ENCODE peak calls at places on chromosomes 5 and 9, in four cellular contexts. U is cardiac fibroblast, B is fibroblast of mammary gland, N is Panc1. G is an unnamed sample.

GRCh38 chr9:112867275-112867991 is 23.2 kb downstream of the SLC46A2 start:
- DNase-seq in U (peak; percentile 86), B (peak; percentile 90), N (no peak), G (peak; percentile 95)

GRCh38 chr9:16247188-16247875 is 623.1 kb downstream of the BNC2 start:
- DNase-seq in U (peak; percentile 58), B (peak; percentile 89), N (no peak), G (peak; percentile 46)

GRCh38 chr9:134029248-134030226 is 4.3 kb downstream of the BRD3OS start:
- DNase-seq in U (no peak), B (no peak), N (no peak), G (no peak)

GRCh38 chr9:116032683-116033440 is 120.7 kb upstream of the PAPPA start:
- DNase-seq in U (no peak), B (no peak), N (no peak), G (no peak)

GRCh38 chr9:70054546-70054945 is 10.9 kb downstream of the MAMDC2 start:
- DNase-seq in U (no peak), B (no peak), N (no peak), G (no peak)

GRCh38 chr5:57216714-57217113 is 42.9 kb downstream of the GPBP1 start:
- DNase-seq in U (peak; percentile 65), B (peak; percentile 62), N (no peak), G (peak; percentile 79)

GRCh38 chr9:118058227-118058626 is 354.0 kb downstream of the TLR4 start:
- DNase-seq in U (no peak), B (no peak), N (no peak), G (no peak)

GRCh38 chr9:115941561-115942315 is 211.9 kb upstream of the PAPPA start:
- DNase-seq in U (peak; percentile 38), B (peak; percentile 74), N (no peak), G (peak; percentile 55)

GRCh38 chr5:142330444-142330843 is 5.6 kb upstream of the SPRY4 start:
- DNase-seq in U (no peak), B (no peak), N (no peak), G (no peak)

GRCh38 chr9:127583605-127584053 is 28.4 kb upstream of the STXBP1 start:
- DNase-seq in U (peak; percentile 90), B (peak; percentile 69), N (no peak), G (peak; percentile 92)

GRCh38 chr5:72554897-72555296 is 47.7 kb upstream of the ZNF366 start:
- DNase-seq in U (no peak), B (no peak), N (no peak), G (no peak)

GRCh38 chr9:94783121-94783664 is 56.7 kb downstream of the AOPEP start:
- DNase-seq in U (peak; percentile 94), B (peak; percentile 85), N (peak; percentile 64), G (peak; percentile 91)

GRCh38 chr9:135219676-135220600 is 132.5 kb downstream of the OLFM1 start:
- DNase-seq in U (no peak), B (no peak), N (no peak), G (no peak)

GRCh38 chr9:134593756-134594375 is 47.7 kb upstream of the COL5A1 start:
- DNase-seq in U (no peak), B (no peak), N (no peak), G (no peak)

GRCh38 chr5:150451594-150451993 is 2.1 kb upstream of the RPS14 start:
- DNase-seq in U (no peak), B (no peak), N (no peak), G (no peak)

GRCh38 chr5:73986729-73987128 is 360.7 kb downstream of the ARHGEF28 start:
- DNase-seq in U (no peak), B (no peak), N (no peak), G (no peak)
- H3K4me3 ChIP-seq in U (no peak overlapping the region), B (no peak overlapping the region), N (no peak overlapping the region), G (no peak overlapping the region)

GRCh38 chr9:106025449-106025848 is 331.1 kb downstream of the TMEM38B start:
- DNase-seq in U (no peak), B (no peak), N (no peak), G (no peak)
- TF ChIP-seq CTCF in U (no peak), B (no peak), N (no peak), G (no peak)

DNA sequence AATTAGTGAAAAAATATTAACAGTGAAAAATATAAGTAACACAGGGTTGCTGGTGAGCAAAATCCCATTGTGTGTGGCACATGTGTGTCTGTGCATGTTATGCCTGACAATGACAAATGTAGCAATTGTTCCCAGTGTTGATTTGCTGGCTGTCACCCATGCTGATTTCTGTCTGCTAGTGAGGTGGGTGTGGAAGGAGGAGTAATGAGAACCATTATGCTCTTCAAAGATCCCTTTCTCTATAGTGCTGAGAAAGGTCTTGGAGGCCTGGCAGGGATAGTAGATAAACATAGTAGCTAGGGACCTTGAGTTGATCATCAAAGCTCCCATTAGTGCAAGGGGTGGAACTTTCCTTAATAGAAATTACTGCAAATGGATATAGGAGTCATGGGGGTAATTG is 152.5 kb upstream of the CLINT1 start:
- DNase-seq in U (no peak), B (no peak), N (no peak), G (no peak)
- H3K4me3 ChIP-seq in U (no peak overlapping the region), B (no peak overlapping the region), N (no peak overlapping the region), G (no peak overlapping the region)

DNA sequence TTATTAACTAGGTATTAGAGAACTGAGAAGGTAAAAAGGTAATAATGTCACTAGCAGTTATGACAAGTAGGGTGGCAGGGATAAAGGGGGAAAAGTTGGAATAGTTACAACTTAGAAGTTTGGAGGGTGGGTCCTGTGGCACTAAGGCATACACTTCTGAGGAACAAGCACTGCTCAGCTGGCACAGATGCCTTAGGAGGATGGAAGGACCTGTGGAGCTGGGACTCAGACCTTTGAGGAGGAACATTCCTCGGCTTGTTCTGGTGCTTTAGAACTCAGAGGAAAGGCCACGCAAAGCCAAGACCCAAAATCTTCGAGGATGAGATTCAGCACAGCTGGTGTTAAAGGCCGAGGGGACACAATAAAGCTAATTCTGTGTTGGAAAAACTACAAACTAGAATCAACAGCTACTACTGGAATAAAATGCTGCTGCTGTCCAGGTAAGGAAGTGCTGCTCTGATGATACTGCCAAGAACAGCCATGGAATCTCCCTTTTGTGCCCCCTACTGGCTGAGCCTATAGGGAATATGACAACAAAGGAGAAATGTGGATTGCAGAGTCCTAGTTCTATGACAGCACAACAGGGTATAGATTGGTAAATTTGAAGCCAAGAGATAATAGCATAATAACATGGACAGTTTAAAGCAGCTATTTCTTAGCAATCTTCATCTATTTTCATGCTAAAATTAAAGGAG is 126.7 kb downstream of the SLC25A46 start:
- DNase-seq in U (peak; percentile 45), B (peak; percentile 53), N (peak; percentile 13), G (peak; percentile 67)
- TF ChIP-seq CTCF in U (peak; percentile 71), B (peak; percentile 71), N (peak; percentile 39), G (peak; percentile 85)

DNA sequence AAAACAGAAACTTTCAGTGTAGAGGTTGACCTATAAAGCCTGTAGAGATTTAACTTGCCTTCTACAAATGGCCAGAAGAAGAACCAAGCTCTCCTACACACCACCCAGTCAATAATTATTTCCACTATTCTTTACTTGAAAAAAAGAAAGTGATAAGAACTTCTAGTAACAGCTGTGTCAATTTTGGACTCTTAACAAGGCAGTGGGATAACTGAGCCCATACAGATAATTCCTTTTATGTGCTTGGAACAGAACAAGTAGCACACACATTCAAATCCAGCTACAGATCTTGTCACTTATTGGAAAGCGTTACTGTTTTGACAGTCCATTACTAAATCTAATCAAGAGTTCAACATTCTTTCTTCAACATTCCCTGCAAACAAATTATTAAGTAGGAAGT is 6.2 kb downstream of the PTGER4 start:
- DNase-seq in U (no peak), B (no peak), N (no peak), G (no peak)
- H3K4me3 ChIP-seq in U (no peak overlapping the region), B (no peak overlapping the region), N (peak overlapping the region; percentile 3), G (no peak overlapping the region)